ENCODE peak calls at places on chromosomes 11 and 22, in nine cellular contexts. R, C, O, S, V, Z, Q, T and X are unnamed samples.

GRCh38 chr11:130315354-130315970 is 745 bp upstream of the ZBTB44 start:
- DNase-seq in R (no peak), C (peak; percentile 3), O (peak; percentile 57), S (peak; percentile 82), V (no peak), Z (peak; percentile 80), Q (no peak), T (no peak), X (peak; percentile 71)

GRCh38 chr11:36425593-36426206 is 84.4 kb downstream of the TRAF6 start:
- DNase-seq in R (no peak), C (no peak), O (no peak), S (no peak), V (peak; percentile 71), Z (no peak), Q (no peak), T (no peak), X (no peak)

GRCh38 chr11:134068829-134069425 is at the start of gene JAM3:
- DNase-seq in R (peak; percentile 98), C (peak; percentile 49), O (peak; percentile 91), S (peak; percentile 89), V (peak; percentile 92), Z (peak; percentile 91), Q (peak; percentile 74), T (peak; percentile 92), X (peak; percentile 97)

GRCh38 chr11:59510917-59511589 is at the start of gene OR4D9:
- DNase-seq in R (no peak), C (no peak), O (no peak), S (no peak), V (no peak), Z (no peak), Q (no peak), T (no peak), X (no peak)

GRCh38 chr11:1837171-1838076 is 1.4 kb upstream of the TNNI2 start:
- DNase-seq in R (peak; percentile 55), C (no peak), O (peak; percentile 67), S (peak; percentile 83), V (peak; percentile 28), Z (peak; percentile 85), Q (no peak), T (peak; percentile 67), X (no peak)

GRCh38 chr11:19730373-19730772 is 17.7 kb downstream of the NAV2 start:
- DNase-seq in R (no peak), C (no peak), O (peak; percentile 45), S (no peak), V (no peak), Z (no peak), Q (no peak), T (no peak), X (peak; percentile 48)

GRCh38 chr11:83938148-83938547 is 652.0 kb upstream of the CCDC90B start:
- DNase-seq in R (no peak), C (no peak), O (no peak), S (no peak), V (no peak), Z (no peak), Q (no peak), T (no peak), X (no peak)

GRCh38 chr11:93775289-93775688 is 8.8 kb upstream of the MED17 start:
- DNase-seq in R (peak; percentile 19), C (no peak), O (no peak), S (no peak), V (no peak), Z (no peak), Q (no peak), T (no peak), X (no peak)

GRCh38 chr11:122197055-122197987 is 81.3 kb upstream of the BLID start:
- DNase-seq in R (no peak), C (no peak), O (no peak), S (no peak), V (peak; percentile 100), Z (no peak), Q (peak; percentile 95), T (no peak), X (peak; percentile 83)

GRCh38 chr11:58650496-58650895 is 28.0 kb downstream of the CNTF start:
- DNase-seq in R (no peak), C (no peak), O (no peak), S (no peak), V (no peak), Z (no peak), Q (no peak), T (no peak), X (no peak)

GRCh38 chr11:116865696-116866095 is 28.3 kb upstream of the APOA1 start:
- DNase-seq in R (no peak), C (no peak), O (no peak), S (no peak), V (no peak), Z (no peak), Q (peak; percentile 85), T (no peak), X (no peak)

GRCh38 chr11:131118247-131118646 is 202.0 kb upstream of the SNX19 start:
- DNase-seq in R (no peak), C (no peak), O (no peak), S (no peak), V (no peak), Z (no peak), Q (no peak), T (no peak), X (no peak)

GRCh38 chr11:118491041-118491440 is 36.2 kb upstream of the TTC36 start:
- DNase-seq in R (no peak), C (no peak), O (no peak), S (no peak), V (no peak), Z (no peak), Q (no peak), T (no peak), X (no peak)

GRCh38 chr11:132300283-132300682 is 929.9 kb downstream of the NTM start:
- DNase-seq in R (peak; percentile 28), C (no peak), O (no peak), S (no peak), V (no peak), Z (no peak), Q (no peak), T (no peak), X (no peak)

GRCh38 chr11:72326151-72326842 is 82.3 kb upstream of the PHOX2A start:
- DNase-seq in R (no peak), C (no peak), O (no peak), S (no peak), V (peak; percentile 80), Z (no peak), Q (no peak), T (no peak), X (no peak)

GRCh38 chr11:26741036-26741435 is 19.2 kb upstream of the SLC5A12 start:
- DNase-seq in R (no peak), C (no peak), O (no peak), S (no peak), V (peak; percentile 76), Z (no peak), Q (no peak), T (no peak), X (no peak)

GRCh38 chr22:27105142-27106025 is 448.0 kb downstream of the MIAT start:
- DNase-seq in R (no peak), C (no peak), O (peak; percentile 41), S (no peak), V (peak; percentile 98), Z (peak; percentile 62), Q (peak; percentile 70), T (no peak), X (peak; percentile 95)

GRCh38 chr11:60130496-60130895 is 42.0 kb downstream of the MS4A2 start:
- DNase-seq in R (peak; percentile 67), C (no peak), O (peak; percentile 22), S (no peak), V (no peak), Z (no peak), Q (no peak), T (peak; percentile 39), X (no peak)

GRCh38 chr22:48418831-48419230 is 1408.8 kb downstream of the BRD1 start:
- DNase-seq in R (no peak), C (no peak), O (no peak), S (peak; percentile 28), V (no peak), Z (no peak), Q (no peak), T (no peak), X (no peak)

GRCh38 chr22:36325163-36326031 is 62.4 kb downstream of the MYH9 start:
- DNase-seq in R (no peak), C (no peak), O (peak; percentile 57), S (peak; percentile 86), V (peak; percentile 99), Z (peak; percentile 81), Q (peak; percentile 66), T (no peak), X (peak; percentile 94)
- H3K36me3 ChIP-seq in R (peaks cover 73% of the 10 kb centered on the region), C (peaks cover 46% of the 10 kb centered on the region), O (peaks cover 39% of the 10 kb centered on the region), S (peaks cover 93% of the 10 kb centered on the region), V (peaks cover 63% of the 10 kb centered on the region), Z (peaks cover 6% of the 10 kb centered on the region), Q (peaks cover 60% of the 10 kb centered on the region), T (peaks cover 52% of the 10 kb centered on the region), X (peaks cover 35% of the 10 kb centered on the region)

GRCh38 chr11:102763440-102763839 is 17.0 kb downstream of the MMP10 start:
- DNase-seq in R (no peak), C (no peak), O (no peak), S (no peak), V (peak; percentile 30), Z (no peak), Q (no peak), T (no peak), X (no peak)
- H3K36me3 ChIP-seq in R (no peaks in the 10 kb centered on the region), C (no peaks in the 10 kb centered on the region), O (no peaks in the 10 kb centered on the region), S (no peaks in the 10 kb centered on the region), V (no peaks in the 10 kb centered on the region), Z (no peaks in the 10 kb centered on the region), Q (no peaks in the 10 kb centered on the region), T (no peaks in the 10 kb centered on the region), X (no peaks in the 10 kb centered on the region)

DNA sequence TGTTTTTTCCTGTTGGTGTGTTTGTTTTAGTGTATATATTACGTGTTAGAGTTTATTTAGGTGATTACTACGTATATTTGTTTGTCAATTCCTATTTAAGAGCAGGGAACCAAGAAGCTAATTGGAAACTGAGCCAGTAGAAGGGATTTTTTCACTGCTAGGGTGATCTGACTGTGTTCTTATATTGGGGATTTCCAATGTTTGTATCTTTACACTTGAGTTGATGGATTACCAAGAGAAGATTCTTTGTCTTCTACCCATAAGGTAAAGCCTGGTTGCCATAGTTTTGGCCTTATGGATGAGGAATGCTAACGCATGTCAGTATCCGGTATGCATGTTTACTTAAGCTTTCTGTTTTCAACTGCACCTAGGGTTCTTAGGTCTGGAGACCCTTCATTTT is 35.6 kb downstream of the SIK2 start:
- DNase-seq in R (no peak), C (no peak), O (no peak), S (no peak), V (no peak), Z (no peak), Q (no peak), T (no peak), X (no peak)
- H3K36me3 ChIP-seq in R (peaks cover 4% of the 10 kb centered on the region), C (no peaks in the 10 kb centered on the region), O (no peaks in the 10 kb centered on the region), S (no peaks in the 10 kb centered on the region), V (no peaks in the 10 kb centered on the region), Z (no peaks in the 10 kb centered on the region), Q (no peaks in the 10 kb centered on the region), T (peaks cover 2% of the 10 kb centered on the region), X (no peaks in the 10 kb centered on the region)

DNA sequence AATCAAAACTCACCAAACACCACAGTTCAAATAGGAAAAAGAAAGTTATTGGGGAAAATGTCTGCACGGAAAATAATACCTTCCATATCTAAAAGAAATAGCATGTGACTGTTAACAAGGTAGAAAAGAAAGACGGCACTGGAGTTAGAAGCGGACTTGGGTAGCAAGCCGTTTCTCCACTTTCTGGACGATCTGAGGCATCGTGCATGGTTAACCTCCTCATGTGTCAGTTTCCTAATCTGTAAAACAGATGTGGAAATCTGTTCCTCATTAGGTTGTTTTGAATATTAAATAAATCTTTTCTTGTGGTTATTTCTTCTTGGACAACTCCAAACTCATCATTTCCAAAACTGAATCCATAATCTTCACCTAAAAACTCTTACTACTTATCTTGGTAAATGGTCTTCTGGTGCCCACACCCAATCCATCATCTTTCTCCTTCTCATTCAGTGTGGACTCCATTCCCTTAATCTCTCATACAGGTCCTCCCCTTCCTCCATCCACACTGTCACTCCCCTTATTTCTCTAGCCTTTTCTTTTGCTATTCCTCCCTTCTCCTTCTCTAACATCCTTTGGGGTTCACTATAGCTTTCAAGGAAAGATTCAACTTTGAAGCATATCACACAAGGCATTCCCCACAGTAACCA is 53.5 kb downstream of the VSIG10L2 start:
- DNase-seq in R (no peak), C (no peak), O (no peak), S (no peak), V (no peak), Z (no peak), Q (no peak), T (no peak), X (no peak)
- H3K36me3 ChIP-seq in R (peaks cover 55% of the 10 kb centered on the region), C (no peaks in the 10 kb centered on the region), O (no peaks in the 10 kb centered on the region), S (no peaks in the 10 kb centered on the region), V (no peaks in the 10 kb centered on the region), Z (no peaks in the 10 kb centered on the region), Q (no peaks in the 10 kb centered on the region), T (peaks cover 36% of the 10 kb centered on the region), X (no peaks in the 10 kb centered on the region)